ENCODE peak calls at places on chromosomes 3 and 15, in five cellular contexts. N is KG1, E is AG08395, Z is left cardiac atrium, K is C1 segment of cervical spinal cord. I is an unnamed sample.

GRCh38 chr3:183816681-183817080 is 8.7 kb downstream of the MAP6D1 start:
- DNase-seq in N (no peak), E (no peak), Z (no peak), K (no peak), I (no peak)

GRCh38 chr3:105422645-105423044 is 55.9 kb downstream of the ALCAM start:
- DNase-seq in N (no peak), E (no peak), Z (no peak), K (no peak), I (no peak)

GRCh38 chr3:14142567-14143270 is 17.9 kb downstream of the TMEM43 start:
- DNase-seq in N (no peak), E (no peak), Z (no peak), K (no peak), I (no peak)

GRCh38 chr15:59649603-59650002 is 7.7 kb downstream of the GTF2A2 start:
- DNase-seq in N (no peak), E (no peak), Z (no peak), K (no peak), I (no peak)

GRCh38 chr3:169237181-169237580 is 426.3 kb downstream of the MECOM start:
- DNase-seq in N (no peak), E (no peak), Z (no peak), K (no peak), I (no peak)

GRCh38 chr15:57375827-57376694 is at the start of gene CGNL1:
- DNase-seq in N (no peak), E (peak; percentile 63), Z (peak; percentile 69), K (peak; percentile 29), I (no peak)

GRCh38 chr3:48024401-48024800 is 8.2 kb upstream of the MAP4 start:
- DNase-seq in N (no peak), E (peak; percentile 27), Z (no peak), K (no peak), I (no peak)

GRCh38 chr3:52225452-52226228 is at the start of gene TLR9:
- DNase-seq in N (peak; percentile 52), E (no peak), Z (no peak), K (no peak), I (no peak)

GRCh38 chr15:70491641-70492040 is 271.7 kb downstream of the UACA start:
- DNase-seq in N (no peak), E (no peak), Z (no peak), K (no peak), I (no peak)

GRCh38 chr3:176321099-176321498 is 876.2 kb downstream of the TBL1XR1 start:
- DNase-seq in N (no peak), E (no peak), Z (no peak), K (no peak), I (no peak)

GRCh38 chr3:151501171-151501790 is 40.4 kb upstream of the IGSF10 start:
- DNase-seq in N (no peak), E (no peak), Z (no peak), K (no peak), I (no peak)

GRCh38 chr15:70867911-70868467 is 14.0 kb upstream of the LARP6 start:
- DNase-seq in N (no peak), E (peak; percentile 68), Z (no peak), K (no peak), I (no peak)

GRCh38 chr15:60510006-60510405 is 31.1 kb upstream of the ICE2 start:
- DNase-seq in N (no peak), E (no peak), Z (no peak), K (no peak), I (no peak)

GRCh38 chr3:58072046-58072445 is 63.8 kb downstream of the FLNB start:
- DNase-seq in N (no peak), E (no peak), Z (no peak), K (no peak), I (no peak)

GRCh38 chr3:58562498-58562897 is 14.7 kb downstream of the FAM107A start:
- DNase-seq in N (no peak), E (no peak), Z (no peak), K (no peak), I (no peak)

GRCh38 chr15:71115567-71116351 is 488 bp downstream of the THSD4 start:
- DNase-seq in N (no peak), E (peak; percentile 59), Z (peak; percentile 49), K (no peak), I (no peak)

GRCh38 chr3:127589600-127590281 is 792 bp downstream of the TPRA1 start:
- DNase-seq in N (no peak), E (peak; percentile 11), Z (no peak), K (peak; percentile 53), I (no peak)

GRCh38 chr3:9779197-9779596 is 9.4 kb upstream of the CAMK1 start:
- DNase-seq in N (no peak), E (no peak), Z (peak; percentile 3), K (no peak), I (no peak)

GRCh38 chr3:23826382-23827061 is 20.8 kb downstream of the UBE2E1 start:
- DNase-seq in N (no peak), E (peak; percentile 22), Z (no peak), K (no peak), I (no peak)

GRCh38 chr15:99605490-99605931 is 39.7 kb downstream of the MEF2A start:
- DNase-seq in N (no peak), E (no peak), Z (no peak), K (no peak), I (no peak)

GRCh38 chr15:77830041-77830440 is 197.3 kb upstream of the LINGO1 start:
- DNase-seq in N (no peak), E (peak; percentile 50), Z (peak; percentile 8), K (no peak), I (no peak)

GRCh38 chr15:77909131-77909940 is 168.2 kb downstream of the TBC1D2B start:
- DNase-seq in N (no peak), E (no peak), Z (no peak), K (no peak), I (no peak)

GRCh38 chr3:46466273-46466672 is 1.6 kb upstream of the LTF start:
- DNase-seq in N (no peak), E (no peak), Z (no peak), K (no peak), I (no peak)